ENCODE peak calls at places on chromosomes 2 and 18, in nine cellular contexts. F is A549, Z is HCT116, L is Panc1, J is GM12878, O is HepG2, Y is K562, T is HL-60, V is SK-N-SH. E is an unnamed sample.

GRCh38 chr2:197878792-197879191 is 74.4 kb downstream of the PLCL1 start:
- DNase-seq in F (no peak), Z (no peak), L (no peak), J (no peak), O (no peak), Y (no peak), T (no peak), V (no peak), E (peak)

GRCh38 chr2:113390133-113390849 is 47.2 kb upstream of the ZNG1B start:
- DNase-seq in F (peak), Z (peak), L (peak), J (peak), O (peak), Y (peak), T (peak), V (peak), E (peak)

GRCh38 chr18:49185636-49186035 is 234.9 kb upstream of the SMAD7 start:
- DNase-seq in F (no peak), Z (no peak), L (no peak), J (no peak), O (no peak), Y (no peak), T (no peak), V (no peak), E (no peak)

GRCh38 chr2:96967436-96967835 is 18.9 kb downstream of the FAM178B start:
- DNase-seq in F (no peak), Z (no peak), L (no peak), J (no peak), O (no peak), Y (no peak), T (no peak), V (no peak), E (no peak)

GRCh38 chr2:228533156-228533555 is 351.7 kb upstream of the SPHKAP start:
- DNase-seq in F (no peak), Z (no peak), L (no peak), J (no peak), O (no peak), Y (no peak), T (no peak), V (no peak), E (no peak)

GRCh38 chr2:20327370-20327769 is 23.3 kb downstream of the PUM2 start:
- DNase-seq in F (no peak), Z (no peak), L (no peak), J (no peak), O (no peak), Y (no peak), T (no peak), V (no peak), E (no peak)

GRCh38 chr2:101232770-101233169 is 19.9 kb upstream of the CNOT11 start:
- DNase-seq in F (no peak), Z (no peak), L (no peak), J (no peak), O (no peak), Y (no peak), T (no peak), V (no peak), E (no peak)

GRCh38 chr18:62187543-62188378 is 706 bp downstream of the RELCH start:
- DNase-seq in F (no peak), Z (no peak), L (no peak), J (no peak), O (peak), Y (peak), T (no peak), V (no peak), E (peak)

GRCh38 chr2:176334729-176335128 is 65.5 kb downstream of the MTX2 start:
- DNase-seq in F (no peak), Z (no peak), L (no peak), J (no peak), O (no peak), Y (no peak), T (no peak), V (no peak), E (no peak)

GRCh38 chr2:160783481-160783880 is 289.9 kb upstream of the RBMS1 start:
- DNase-seq in F (no peak), Z (no peak), L (no peak), J (no peak), O (no peak), Y (no peak), T (peak), V (no peak), E (no peak)

GRCh38 chr2:237164474-237165047 is 78.9 kb downstream of the COPS8 start:
- DNase-seq in F (no peak), Z (no peak), L (no peak), J (no peak), O (no peak), Y (no peak), T (no peak), V (no peak), E (no peak)

GRCh38 chr2:79892123-79892522 is 379.3 kb downstream of the CTNNA2 start:
- DNase-seq in F (no peak), Z (no peak), L (no peak), J (no peak), O (no peak), Y (no peak), T (no peak), V (no peak), E (no peak)

GRCh38 chr2:8606226-8606625 is 75.6 kb upstream of the ID2 start:
- DNase-seq in F (no peak), Z (no peak), L (no peak), J (peak), O (no peak), Y (no peak), T (no peak), V (no peak), E (no peak)

GRCh38 chr2:138267161-138267901 is 234.2 kb upstream of the SPOPL start:
- DNase-seq in F (no peak), Z (no peak), L (no peak), J (peak), O (no peak), Y (no peak), T (no peak), V (no peak), E (no peak)

GRCh38 chr18:40414155-40414754 is 1540.8 kb upstream of the PIK3C3 start:
- DNase-seq in F (no peak), Z (no peak), L (no peak), J (no peak), O (no peak), Y (no peak), T (no peak), V (no peak), E (no peak)

GRCh38 chr2:109247340-109247739 is 118.3 kb downstream of the SH3RF3 start:
- DNase-seq in F (no peak), Z (no peak), L (no peak), J (no peak), O (no peak), Y (no peak), T (no peak), V (no peak), E (no peak)

GRCh38 chr2:196613302-196613701 is 26.2 kb upstream of the CCDC150 start:
- DNase-seq in F (no peak), Z (no peak), L (no peak), J (no peak), O (no peak), Y (no peak), T (no peak), V (no peak), E (peak)

GRCh38 chr2:6294791-6295190 is 570.9 kb downstream of the CMPK2 start:
- DNase-seq in F (no peak), Z (no peak), L (no peak), J (no peak), O (no peak), Y (no peak), T (no peak), V (no peak), E (no peak)

GRCh38 chr2:241925277-241925676 is 55.7 kb downstream of the RTP5 start:
- DNase-seq in F (no peak), Z (no peak), L (no peak), J (no peak), O (no peak), Y (no peak), T (no peak), V (no peak), E (no peak)

GRCh38 chr2:59690849-59691248 is 862.6 kb downstream of the BCL11A start:
- DNase-seq in F (no peak), Z (no peak), L (no peak), J (no peak), O (no peak), Y (no peak), T (no peak), V (no peak), E (no peak)

GRCh38 chr2:105498281-105498846 is 99.5 kb upstream of the FHL2 start:
- DNase-seq in F (no peak), Z (no peak), L (no peak), J (no peak), O (no peak), Y (no peak), T (no peak), V (no peak), E (no peak)

GRCh38 chr18:29226201-29226600 is 1049.3 kb upstream of the CDH2 start:
- DNase-seq in F (no peak), Z (no peak), L (no peak), J (no peak), O (no peak), Y (no peak), T (no peak), V (no peak), E (no peak)

GRCh38 chr2:103818176-103818575 is 1035.7 kb upstream of the POU3F3 start:
- DNase-seq in F (no peak), Z (no peak), L (no peak), J (no peak), O (no peak), Y (no peak), T (no peak), V (no peak), E (peak)

GRCh38 chr2:109103286-109103685 is 25.7 kb upstream of the SH3RF3 start:
- DNase-seq in F (no peak), Z (no peak), L (no peak), J (no peak), O (no peak), Y (no peak), T (no peak), V (no peak), E (no peak)

GRCh38 chr2:15667579-15668556 is 76.2 kb downstream of the DDX1 start:
- DNase-seq in F (no peak), Z (no peak), L (no peak), J (no peak), O (no peak), Y (no peak), T (no peak), V (no peak), E (no peak)

GRCh38 chr18:72866901-72867701 is 686 bp downstream of the NETO1 start:
- DNase-seq in F (no peak), Z (no peak), L (no peak), J (no peak), O (no peak), Y (no peak), T (no peak), V (peak), E (peak)

GRCh38 chr2:62038980-62039771 is 133.7 kb downstream of the COMMD1 start:
- DNase-seq in F (no peak), Z (no peak), L (no peak), J (peak), O (no peak), Y (no peak), T (peak), V (no peak), E (no peak)

GRCh38 chr2:61456746-61457420 is 14.0 kb downstream of the USP34 start:
- DNase-seq in F (no peak), Z (no peak), L (no peak), J (no peak), O (no peak), Y (no peak), T (no peak), V (no peak), E (no peak)

GRCh38 chr2:31347788-31348187 is 66.8 kb downstream of the XDH start:
- DNase-seq in F (no peak), Z (no peak), L (no peak), J (no peak), O (no peak), Y (no peak), T (no peak), V (no peak), E (peak)

GRCh38 chr2:173999272-173999671 is 34.1 kb upstream of the SP3 start:
- DNase-seq in F (no peak), Z (no peak), L (no peak), J (no peak), O (no peak), Y (no peak), T (no peak), V (no peak), E (no peak)

GRCh38 chr18:58769321-58769720 is 95.4 kb upstream of the ZNF532 start:
- DNase-seq in F (no peak), Z (no peak), L (no peak), J (no peak), O (no peak), Y (no peak), T (no peak), V (no peak), E (no peak)
- TF ChIP-seq REST in F (no peak), Z (no peak), L (no peak), J (no peak), O (no peak), Y (no peak), T (no peak), V (no peak), E (no peak)

GRCh38 chr2:26733343-26733742 is 30.7 kb upstream of the SLC35F6 start:
- DNase-seq in F (no peak), Z (no peak), L (no peak), J (no peak), O (no peak), Y (no peak), T (no peak), V (no peak), E (no peak)

GRCh38 chr2:26738481-26738880 is 25.6 kb upstream of the SLC35F6 start:
- DNase-seq in F (no peak), Z (no peak), L (no peak), J (no peak), O (no peak), Y (no peak), T (no peak), V (peak), E (no peak)

GRCh38 chr2:26737221-26737620 is 26.9 kb upstream of the SLC35F6 start:
- DNase-seq in F (no peak), Z (no peak), L (no peak), J (no peak), O (no peak), Y (no peak), T (no peak), V (peak), E (no peak)

GRCh38 chr2:26735096-26735495 is 29.0 kb upstream of the SLC35F6 start:
- DNase-seq in F (no peak), Z (no peak), L (no peak), J (no peak), O (no peak), Y (no peak), T (no peak), V (peak), E (no peak)

GRCh38 chr2:26735883-26736588 is 28.0 kb upstream of the SLC35F6 start:
- DNase-seq in F (no peak), Z (no peak), L (no peak), J (no peak), O (peak), Y (no peak), T (no peak), V (peak), E (no peak)
- TF ChIP-seq REST in F (no peak), Z (no peak), L (no peak), J (no peak), O (no peak), Y (no peak), T (no peak), V (no peak), E (no peak)

GRCh38 chr2:1849450-1849849 is 105.1 kb upstream of the PXDN start:
- DNase-seq in F (no peak), Z (no peak), L (no peak), J (no peak), O (no peak), Y (no peak), T (no peak), V (no peak), E (no peak)
- TF ChIP-seq REST in F (no peak), Z (no peak), L (no peak), J (no peak), O (no peak), Y (no peak), T (no peak), V (no peak), E (no peak)

GRCh38 chr2:55163258-55163657 is 68.8 kb downstream of the CLHC1 start:
- DNase-seq in F (no peak), Z (no peak), L (no peak), J (no peak), O (no peak), Y (no peak), T (no peak), V (peak), E (no peak)
- TF ChIP-seq REST in F (no peak), Z (no peak), L (no peak), J (no peak), O (no peak), Y (no peak), T (no peak), V (no peak), E (no peak)

GRCh38 chr2:224711381-224711780 is 4.8 kb downstream of the CCDC195 start:
- DNase-seq in F (no peak), Z (no peak), L (no peak), J (no peak), O (no peak), Y (no peak), T (no peak), V (no peak), E (no peak)
- TF ChIP-seq REST in F (no peak), Z (no peak), L (no peak), J (no peak), O (no peak), Y (no peak), T (no peak), V (no peak), E (no peak)

GRCh38 chr18:6236258-6236657 is 178.5 kb downstream of the L3MBTL4 start:
- DNase-seq in F (no peak), Z (no peak), L (no peak), J (no peak), O (no peak), Y (no peak), T (no peak), V (no peak), E (no peak)
- TF ChIP-seq REST in F (no peak), Z (no peak), L (no peak), J (no peak), O (no peak), Y (no peak), T (no peak), V (no peak), E (no peak)

GRCh38 chr18:56026505-56026904 is 438.5 kb upstream of the TCF4 start:
- DNase-seq in F (no peak), Z (no peak), L (no peak), J (no peak), O (no peak), Y (no peak), T (no peak), V (no peak), E (no peak)
- TF ChIP-seq REST in F (no peak), Z (no peak), L (no peak), J (no peak), O (no peak), Y (no peak), T (no peak), V (no peak), E (no peak)

GRCh38 chr18:76255070-76255683 is 239.9 kb downstream of the ZNF516 start:
- DNase-seq in F (no peak), Z (peak), L (no peak), J (no peak), O (no peak), Y (no peak), T (no peak), V (no peak), E (no peak)
- TF ChIP-seq REST in F (no peak), Z (no peak), L (no peak), J (no peak), O (no peak), Y (no peak), T (no peak), V (no peak), E (no peak)

GRCh38 chr2:23425338-23425871 is 40.4 kb downstream of the KLHL29 start:
- DNase-seq in F (no peak), Z (no peak), L (no peak), J (no peak), O (no peak), Y (no peak), T (no peak), V (no peak), E (peak)
- TF ChIP-seq REST in F (no peak), Z (no peak), L (no peak), J (no peak), O (no peak), Y (no peak), T (no peak), V (no peak), E (no peak)